ENCODE peak calls at places on chromosome 4, in five cellular contexts. M is GM12878, J is HepG2, S is NT2/D1, N is H1. T is an unnamed sample.

GRCh38 chr4:153318696-153319320 is 25.7 kb upstream of the MND1 start:
- DNase-seq in N (no peak), S (no peak), J (peak; percentile 40), M (no peak), T (peak; percentile 55)

GRCh38 chr4:95388911-95389310 is 159.9 kb downstream of the UNC5C start:
- DNase-seq in J (no peak), S (no peak), M (no peak), N (no peak), T (no peak)

GRCh38 chr4:93828830-93829530 is 427 bp downstream of the ATOH1 start:
- DNase-seq in S (no peak), J (no peak), M (no peak), N (no peak), T (peak; percentile 19)

GRCh38 chr4:174828845-174829701 is at the start of gene GLRA3:
- DNase-seq in N (peak; percentile 93), M (no peak), S (peak; percentile 88), J (peak; percentile 11), T (peak; percentile 83)

GRCh38 chr4:94722748-94723147 is 35.0 kb upstream of the BMPR1B start:
- DNase-seq in M (no peak), J (no peak), S (no peak), N (no peak), T (no peak)

GRCh38 chr4:114694770-114695169 is 96.2 kb downstream of the UGT8 start:
- DNase-seq in J (peak; percentile 12), S (peak; percentile 6), N (no peak), M (peak; percentile 11), T (peak; percentile 9)

GRCh38 chr4:33411182-33411581 is 2691.0 kb downstream of the PCDH7 start:
- DNase-seq in J (no peak), M (peak; percentile 3), S (no peak), N (no peak), T (no peak)

GRCh38 chr4:139167774-139168444 is 9.1 kb downstream of the ELF2 start:
- DNase-seq in N (no peak), J (peak; percentile 62), S (no peak), M (no peak), T (peak; percentile 19)

GRCh38 chr4:73608677-73609594 is 11.3 kb downstream of the RASSF6 start:
- DNase-seq in J (peak; percentile 81), S (no peak), M (no peak), N (no peak), T (no peak)

GRCh38 chr4:124288706-124289486 is 423.6 kb downstream of the ANKRD50 start:
- DNase-seq in J (no peak), S (no peak), M (no peak), N (no peak), T (no peak)

GRCh38 chr4:141435446-141436225 is 200.7 kb upstream of the IL15 start:
- DNase-seq in M (no peak), S (no peak), J (no peak), N (no peak), T (no peak)

GRCh38 chr4:184112006-184112550 is 105.6 kb downstream of the ENPP6 start:
- DNase-seq in M (no peak), S (no peak), J (no peak), N (no peak), T (no peak)

GRCh38 chr4:71204056-71204455 is 134.8 kb upstream of the SLC4A4 start:
- DNase-seq in S (no peak), J (no peak), N (no peak), M (no peak), T (no peak)

GRCh38 chr4:167031534-167032156 is 202.6 kb downstream of the SPOCK3 start:
- DNase-seq in S (no peak), N (no peak), J (no peak), M (no peak), T (no peak)

GRCh38 chr4:55438314-55438713 is 42.6 kb downstream of the TMEM165 start:
- DNase-seq in N (no peak), J (peak; percentile 75), M (no peak), S (no peak), T (no peak)

GRCh38 chr4:2817136-2817535 is 24.3 kb downstream of the SH3BP2 start:
- DNase-seq in N (no peak), S (no peak), J (no peak), M (no peak), T (no peak)

GRCh38 chr4:2814627-2815026 is 21.7 kb downstream of the SH3BP2 start:
- DNase-seq in N (no peak), S (no peak), M (no peak), J (no peak), T (no peak)

GRCh38 chr4:2818351-2818939 is 25.2 kb upstream of the ADD1 start:
- DNase-seq in N (no peak), M (no peak), S (no peak), J (no peak), T (peak; percentile 45)

GRCh38 chr4:2817701-2818350 is 24.9 kb downstream of the SH3BP2 start:
- DNase-seq in N (no peak), J (no peak), S (no peak), M (no peak), T (peak; percentile 80)

GRCh38 chr4:2816401-2816954 is 23.6 kb downstream of the SH3BP2 start:
- DNase-seq in N (no peak), S (no peak), J (no peak), M (no peak), T (no peak)
- TF ChIP-seq SUZ12 in N (no peak), S (no peak), J (no peak), M (no peak), T (no peak)

DNA sequence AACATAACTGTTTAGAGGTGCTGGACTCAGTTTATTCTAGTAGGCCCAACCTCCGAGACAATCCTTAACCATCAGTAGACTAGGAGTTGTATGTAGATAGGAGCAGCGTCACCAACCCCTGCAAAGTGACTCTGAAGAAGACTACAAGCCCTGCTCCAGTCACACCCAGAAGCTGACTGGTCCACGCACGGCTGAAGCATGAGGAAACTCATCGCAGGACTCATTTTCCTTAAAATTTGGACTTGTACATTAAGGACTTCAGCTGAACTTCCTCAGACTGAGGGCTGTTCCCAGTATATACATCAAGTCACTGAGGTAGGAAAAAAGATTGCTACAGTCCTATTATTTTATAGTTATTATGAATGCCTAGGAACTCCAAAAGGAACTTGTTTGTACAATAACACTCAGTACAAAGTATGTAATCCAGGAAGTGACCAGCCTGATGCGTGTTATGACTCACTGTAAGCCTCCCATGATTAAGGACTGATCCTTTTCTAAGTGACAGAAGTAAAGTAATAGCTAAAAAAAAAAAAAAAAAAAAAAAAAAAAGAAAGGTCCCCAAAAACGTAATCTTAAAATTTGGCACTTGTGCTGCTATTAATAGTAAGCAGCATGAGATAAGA is 41.6 kb upstream of the UGT2B7 start:
- DNase-seq in J (peak; percentile 66), N (no peak), S (no peak), M (no peak), T (no peak)
- TF ChIP-seq SUZ12 in J (no peak), N (no peak), S (no peak), M (no peak), T (no peak)

DNA sequence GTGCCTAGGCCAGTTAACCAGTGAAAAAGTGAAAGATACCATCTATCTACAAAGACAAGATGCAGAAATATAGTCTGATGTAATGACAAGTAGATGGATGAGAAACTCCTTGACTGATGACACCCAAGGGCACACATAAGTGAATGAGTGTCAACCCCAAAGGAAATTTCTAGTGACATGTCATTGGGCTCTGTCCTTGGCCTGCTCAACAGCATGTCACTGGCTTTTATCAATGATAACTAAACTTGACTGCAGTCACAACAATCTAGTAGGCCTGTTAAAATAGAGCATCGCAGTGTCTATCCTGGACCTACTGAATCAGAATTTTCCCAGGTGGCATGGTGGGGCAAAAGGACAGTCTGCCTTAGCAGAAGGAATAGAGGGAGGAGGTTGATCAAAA is 155.8 kb downstream of the TSPAN5 start:
- DNase-seq in M (no peak), J (no peak), N (no peak), S (no peak), T (no peak)
- TF ChIP-seq SUZ12 in M (no peak), J (no peak), N (no peak), S (no peak), T (no peak)

DNA sequence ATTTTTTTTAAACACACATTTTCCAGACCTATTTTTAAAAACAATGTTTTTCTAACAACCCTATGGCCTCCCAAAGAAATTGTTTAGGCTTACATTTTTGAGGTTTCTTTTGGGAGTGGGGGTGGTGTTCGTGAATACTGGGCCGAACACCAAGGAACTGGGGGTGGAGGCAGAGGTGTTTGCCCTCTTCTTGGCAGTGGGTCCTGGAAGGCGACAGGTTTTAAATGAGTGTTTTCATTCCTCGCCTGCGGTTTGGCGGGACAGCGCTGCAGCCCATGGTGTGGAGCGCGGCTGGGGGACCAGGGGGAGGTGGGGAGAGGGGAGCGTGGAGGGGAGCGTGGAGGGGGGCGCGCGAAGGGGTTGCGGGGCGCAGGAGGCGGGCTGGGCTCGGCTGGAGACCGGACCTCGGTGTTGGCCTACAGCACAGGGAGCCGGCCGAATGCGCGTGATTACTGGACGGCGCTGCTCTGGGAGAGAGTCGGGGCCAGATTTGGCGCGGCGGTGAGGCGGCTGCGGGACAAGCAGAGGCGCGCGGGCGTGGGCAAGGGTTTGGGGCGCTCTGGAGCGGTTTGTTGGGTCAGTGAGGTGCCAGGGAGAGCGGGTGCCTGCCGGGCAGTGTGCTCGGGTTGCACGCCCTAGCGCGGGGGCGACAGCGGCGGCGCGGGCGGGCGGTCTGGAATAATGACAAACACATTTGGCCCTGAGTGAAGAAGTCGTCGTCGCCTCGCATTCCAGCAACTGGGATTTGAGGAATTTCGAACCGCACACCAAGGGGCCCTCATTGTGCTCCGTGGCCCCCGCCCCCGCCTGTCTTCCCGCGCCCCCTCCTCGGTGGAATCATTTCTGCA is 762 bp downstream of the PDGFRA start:
- DNase-seq in N (no peak), S (no peak), J (no peak), M (no peak), T (no peak)
- TF ChIP-seq SUZ12 in N (no peak), S (peak; percentile 40), J (no peak), M (no peak), T (no peak)